ENCODE peak calls at places on chromosomes 16 and 17, in four cellular contexts. One of them, this sample, is unnamed.

GRCh38 chr17:66944365-66945203 is 19.9 kb upstream of the CACNG4 start:
- DNase-seq in caudate nucleus: no peak
- DNase-seq in OCI-M1: peak; percentile 33
- DNase-seq in NCI-H2171: no peak
- DNase-seq in this sample: no peak

GRCh38 chr17:41895617-41896016 is 23.1 kb downstream of the ACLY start:
- DNase-seq in NCI-H2171: no peak
- DNase-seq in caudate nucleus: no peak
- DNase-seq in OCI-M1: no peak
- DNase-seq in this sample: no peak

GRCh38 chr16:726438-727290 is at the start of the genes CCDC78 and HAGHL:
- DNase-seq in OCI-M1: peak; percentile 64
- DNase-seq in NCI-H2171: no peak
- DNase-seq in caudate nucleus: no peak
- DNase-seq in this sample: peak; percentile 76

GRCh38 chr16:58236231-58236690 is 38.4 kb upstream of the CSNK2A2 start:
- DNase-seq in caudate nucleus: peak; percentile 50
- DNase-seq in NCI-H2171: peak; percentile 78
- DNase-seq in OCI-M1: peak; percentile 66
- DNase-seq in this sample: peak; percentile 80

GRCh38 chr17:54620380-54620978 is 280.2 kb upstream of the TOM1L1 start:
- DNase-seq in caudate nucleus: no peak
- DNase-seq in NCI-H2171: no peak
- DNase-seq in OCI-M1: no peak
- DNase-seq in this sample: no peak

GRCh38 chr16:21117567-21117966 is 33.1 kb downstream of the DNAH3 start:
- DNase-seq in caudate nucleus: no peak
- DNase-seq in OCI-M1: no peak
- DNase-seq in NCI-H2171: no peak
- DNase-seq in this sample: no peak

GRCh38 chr16:29311636-29312344 is 94.7 kb downstream of the NPIPB11 start:
- DNase-seq in OCI-M1: no peak
- DNase-seq in NCI-H2171: no peak
- DNase-seq in caudate nucleus: no peak
- DNase-seq in this sample: no peak

GRCh38 chr17:81322271-81323082 is 27.4 kb upstream of the SLC38A10 start:
- DNase-seq in NCI-H2171: no peak
- DNase-seq in caudate nucleus: no peak
- DNase-seq in OCI-M1: peak; percentile 57
- DNase-seq in this sample: peak; percentile 70